ENCODE peak calls at places on chromosomes 6 and 20, in nine cellular contexts. Z is hypothalamus; H is GM06990; K is central memory CD4-positive, alpha-beta T cell; N is nephron progenitor cell; T is prostate gland; D is stimulated activated CD4-positive, alpha-beta T cell treated with anti-CD3 and anti-CD28 coated beads, Interleukin-12 subunit alpha, Interleukin-12 subunit beta, amount 100 ng/mL, for 4 hours; G is GM12864; L is Kasumi-1. P is an unnamed sample.

GRCh38 chr20:25054133-25054820 is 3.7 kb downstream of the ACSS1 start:
- DNase-seq in Z (no peak), H (no peak), K (no peak), N (no peak), T (no peak), D (no peak), G (no peak), L (no peak), P (no peak)

GRCh38 chr20:25497586-25498279 is 87.6 kb downstream of the NINL start:
- DNase-seq in Z (no peak), H (no peak), K (no peak), N (no peak), T (no peak), D (no peak), G (no peak), L (no peak), P (no peak)

GRCh38 chr6:118263929-118264486 is 284.1 kb upstream of the PLN start:
- DNase-seq in Z (peak; percentile 25), H (no peak), K (no peak), N (peak; percentile 32), T (no peak), D (no peak), G (no peak), L (peak; percentile 25), P (peak; percentile 6)

GRCh38 chr6:84220809-84221409 is 6.5 kb downstream of the CEP162 start:
- DNase-seq in Z (no peak), H (no peak), K (no peak), N (no peak), T (no peak), D (no peak), G (no peak), L (peak; percentile 40), P (no peak)

GRCh38 chr6:135212935-135213334 is 31.8 kb downstream of the MYB start:
- DNase-seq in Z (no peak), H (no peak), K (no peak), N (no peak), T (no peak), D (no peak), G (no peak), L (no peak), P (no peak)

GRCh38 chr20:50304501-50304856 is 113.8 kb downstream of the CEBPB start:
- DNase-seq in Z (no peak), H (no peak), K (no peak), N (no peak), T (no peak), D (no peak), G (no peak), L (no peak), P (no peak)

GRCh38 chr6:7143161-7143974 is 35.6 kb downstream of the RREB1 start:
- DNase-seq in Z (peak; percentile 64), H (no peak), K (no peak), N (no peak), T (no peak), D (no peak), G (no peak), L (peak; percentile 20), P (peak; percentile 39)

GRCh38 chr6:149098700-149099276 is 218.7 kb upstream of the TAB2 start:
- DNase-seq in Z (no peak), H (no peak), K (no peak), N (no peak), T (no peak), D (no peak), G (no peak), L (no peak), P (no peak)

GRCh38 chr20:11544029-11544678 is 373.5 kb upstream of the BTBD3 start:
- DNase-seq in Z (no peak), H (no peak), K (no peak), N (peak; percentile 42), T (peak; percentile 75), D (no peak), G (peak; percentile 13), L (peak; percentile 88), P (peak; percentile 49)

GRCh38 chr20:50395258-50395729 is 114.9 kb upstream of the PTPN1 start:
- DNase-seq in Z (no peak), H (no peak), K (no peak), N (no peak), T (peak; percentile 55), D (no peak), G (no peak), L (no peak), P (no peak)

GRCh38 chr20:4866429-4866828 is 134.9 kb downstream of the SLC23A2 start:
- DNase-seq in Z (no peak), H (no peak), K (no peak), N (no peak), T (peak; percentile 51), D (no peak), G (no peak), L (no peak), P (no peak)

GRCh38 chr20:2093200-2093781 is 8.3 kb upstream of the STK35 start:
- DNase-seq in Z (no peak), H (no peak), K (no peak), N (peak; percentile 23), T (no peak), D (no peak), G (no peak), L (peak; percentile 45), P (peak; percentile 42)

GRCh38 chr20:37393863-37394542 is 48.1 kb downstream of the SRC start:
- DNase-seq in Z (no peak), H (no peak), K (no peak), N (no peak), T (no peak), D (no peak), G (no peak), L (no peak), P (no peak)

GRCh38 chr6:140867336-140867735 is 1265.4 kb upstream of the GJE1 start:
- DNase-seq in Z (no peak), H (no peak), K (no peak), N (no peak), T (no peak), D (no peak), G (no peak), L (peak; percentile 75), P (no peak)

P was measured in GM13977.